ENCODE peak calls at places on chromosomes 3 and 15, in five cellular contexts. One of them, this sample, is unnamed.

GRCh38 chr3:21013566-21013965 is 737.4 kb downstream of the ZNF385D start:
- DNase-seq in NT2/D1: no peak
- DNase-seq in iPS DF 6.9: no peak
- DNase-seq in psoas muscle: no peak
- DNase-seq in CD8-positive, alpha-beta memory T cell: no peak
- DNase-seq in this sample: no peak

GRCh38 chr3:156675744-156676466 is 1.5 kb downstream of the TIPARP start:
- DNase-seq in iPS DF 6.9: no peak
- DNase-seq in psoas muscle: no peak
- DNase-seq in CD8-positive, alpha-beta memory T cell: peak; percentile 33
- DNase-seq in NT2/D1: no peak
- DNase-seq in this sample: no peak

GRCh38 chr3:30428251-30428650 is 178.2 kb upstream of the TGFBR2 start:
- DNase-seq in psoas muscle: no peak
- DNase-seq in iPS DF 6.9: no peak
- DNase-seq in NT2/D1: no peak
- DNase-seq in CD8-positive, alpha-beta memory T cell: no peak
- DNase-seq in this sample: no peak

GRCh38 chr3:138220788-138221187 is 33.7 kb downstream of the ARMC8 start:
- DNase-seq in CD8-positive, alpha-beta memory T cell: no peak
- DNase-seq in psoas muscle: no peak
- DNase-seq in iPS DF 6.9: no peak
- DNase-seq in NT2/D1: no peak
- DNase-seq in this sample: no peak

GRCh38 chr15:45169608-45170480 is 17.9 kb downstream of the SHF start:
- DNase-seq in NT2/D1: no peak
- DNase-seq in psoas muscle: no peak
- DNase-seq in iPS DF 6.9: no peak
- DNase-seq in CD8-positive, alpha-beta memory T cell: no peak
- DNase-seq in this sample: no peak

GRCh38 chr15:39365161-39365560 is 215.7 kb upstream of the THBS1 start:
- DNase-seq in CD8-positive, alpha-beta memory T cell: no peak
- DNase-seq in NT2/D1: no peak
- DNase-seq in iPS DF 6.9: no peak
- DNase-seq in psoas muscle: no peak
- DNase-seq in this sample: no peak

GRCh38 chr3:184361932-184362667 is 590 bp downstream of the POLR2H start:
- DNase-seq in psoas muscle: peak; percentile 71
- DNase-seq in iPS DF 6.9: no peak
- DNase-seq in NT2/D1: peak; percentile 20
- DNase-seq in CD8-positive, alpha-beta memory T cell: peak; percentile 27
- DNase-seq in this sample: peak; percentile 19

GRCh38 chr15:36798366-36798765 is 218.9 kb downstream of the CDIN1 start:
- DNase-seq in psoas muscle: no peak
- DNase-seq in CD8-positive, alpha-beta memory T cell: no peak
- DNase-seq in iPS DF 6.9: no peak
- DNase-seq in NT2/D1: no peak
- DNase-seq in this sample: no peak

GRCh38 chr3:67804089-67804488 is 149.7 kb upstream of the SUCLG2 start:
- DNase-seq in iPS DF 6.9: no peak
- DNase-seq in NT2/D1: no peak
- DNase-seq in CD8-positive, alpha-beta memory T cell: no peak
- DNase-seq in psoas muscle: no peak
- DNase-seq in this sample: no peak

GRCh38 chr3:134267996-134268395 is 17.3 kb upstream of the RYK start:
- DNase-seq in iPS DF 6.9: no peak
- DNase-seq in CD8-positive, alpha-beta memory T cell: no peak
- DNase-seq in psoas muscle: no peak
- DNase-seq in NT2/D1: no peak
- DNase-seq in this sample: no peak

GRCh38 chr15:68114840-68115239 is 60.7 kb downstream of the PIAS1 start:
- DNase-seq in CD8-positive, alpha-beta memory T cell: no peak
- DNase-seq in psoas muscle: no peak
- DNase-seq in iPS DF 6.9: no peak
- DNase-seq in NT2/D1: no peak
- DNase-seq in this sample: no peak

GRCh38 chr15:62569460-62570404 is 404.6 kb upstream of the C2CD4B start:
- DNase-seq in NT2/D1: no peak
- DNase-seq in iPS DF 6.9: no peak
- DNase-seq in psoas muscle: peak; percentile 88
- DNase-seq in CD8-positive, alpha-beta memory T cell: no peak
- DNase-seq in this sample: no peak

GRCh38 chr15:56523521-56523920 is 58.6 kb upstream of the MNS1 start:
- DNase-seq in NT2/D1: no peak
- DNase-seq in CD8-positive, alpha-beta memory T cell: no peak
- DNase-seq in psoas muscle: no peak
- DNase-seq in iPS DF 6.9: no peak
- DNase-seq in this sample: no peak

GRCh38 chr15:94844533-94845390 is 613.4 kb downstream of the MCTP2 start:
- DNase-seq in CD8-positive, alpha-beta memory T cell: no peak
- DNase-seq in iPS DF 6.9: no peak
- DNase-seq in psoas muscle: peak; percentile 80
- DNase-seq in NT2/D1: no peak
- DNase-seq in this sample: no peak

GRCh38 chr3:45541326-45542321 is 52.9 kb upstream of the LIMD1 start:
- DNase-seq in NT2/D1: no peak
- DNase-seq in iPS DF 6.9: no peak
- DNase-seq in psoas muscle: no peak
- DNase-seq in CD8-positive, alpha-beta memory T cell: no peak
- DNase-seq in this sample: no peak

GRCh38 chr15:65980824-65981456 is 111.6 kb downstream of the RAB11A start:
- DNase-seq in iPS DF 6.9: peak; percentile 61
- DNase-seq in CD8-positive, alpha-beta memory T cell: no peak
- DNase-seq in psoas muscle: peak; percentile 63
- DNase-seq in NT2/D1: peak; percentile 72
- DNase-seq in this sample: no peak

GRCh38 chr3:126340081-126340511 is 17.1 kb downstream of the KLF15 start:
- DNase-seq in CD8-positive, alpha-beta memory T cell: no peak
- DNase-seq in NT2/D1: no peak
- DNase-seq in iPS DF 6.9: no peak
- DNase-seq in psoas muscle: peak; percentile 71
- DNase-seq in this sample: no peak

GRCh38 chr15:34951993-34952392 is 17.5 kb downstream of the AQR start:
- DNase-seq in CD8-positive, alpha-beta memory T cell: no peak
- DNase-seq in NT2/D1: no peak
- DNase-seq in iPS DF 6.9: no peak
- DNase-seq in psoas muscle: no peak
- DNase-seq in this sample: no peak

GRCh38 chr3:195450731-195451229 is 8.0 kb upstream of the ACAP2 start:
- DNase-seq in NT2/D1: no peak
- DNase-seq in CD8-positive, alpha-beta memory T cell: no peak
- DNase-seq in psoas muscle: peak; percentile 57
- DNase-seq in iPS DF 6.9: no peak
- DNase-seq in this sample: no peak

GRCh38 chr15:80461370-80462060 is 57.3 kb downstream of the ARNT2 start:
- DNase-seq in CD8-positive, alpha-beta memory T cell: no peak
- DNase-seq in psoas muscle: no peak
- DNase-seq in NT2/D1: no peak
- DNase-seq in iPS DF 6.9: no peak
- DNase-seq in this sample: no peak

GRCh38 chr15:73892446-73893226 is 19.3 kb downstream of the TBC1D21 start:
- DNase-seq in NT2/D1: no peak
- DNase-seq in CD8-positive, alpha-beta memory T cell: no peak
- DNase-seq in psoas muscle: no peak
- DNase-seq in iPS DF 6.9: no peak
- DNase-seq in this sample: no peak

GRCh38 chr15:59115047-59115446 is 10.1 kb downstream of the CCNB2 start:
- DNase-seq in iPS DF 6.9: no peak
- DNase-seq in CD8-positive, alpha-beta memory T cell: no peak
- DNase-seq in NT2/D1: no peak
- DNase-seq in psoas muscle: no peak
- DNase-seq in this sample: no peak

GRCh38 chr3:159806412-159806811 is 182.2 kb upstream of the IL12A start:
- DNase-seq in NT2/D1: no peak
- DNase-seq in psoas muscle: peak; percentile 77
- DNase-seq in iPS DF 6.9: no peak
- DNase-seq in CD8-positive, alpha-beta memory T cell: no peak
- DNase-seq in this sample: no peak

GRCh38 chr3:154598166-154598565 is 168.2 kb upstream of the GPR149 start:
- DNase-seq in CD8-positive, alpha-beta memory T cell: no peak
- DNase-seq in iPS DF 6.9: no peak
- DNase-seq in NT2/D1: no peak
- DNase-seq in psoas muscle: no peak
- DNase-seq in this sample: no peak

GRCh38 chr15:62183130-62183529 is 18.0 kb upstream of the C2CD4B start:
- DNase-seq in NT2/D1: no peak
- DNase-seq in CD8-positive, alpha-beta memory T cell: no peak
- DNase-seq in psoas muscle: no peak
- DNase-seq in iPS DF 6.9: no peak
- DNase-seq in this sample: no peak

GRCh38 chr3:155342344-155342743 is 48.9 kb upstream of the STRIT1 start:
- DNase-seq in NT2/D1: no peak
- DNase-seq in CD8-positive, alpha-beta memory T cell: no peak
- DNase-seq in iPS DF 6.9: no peak
- DNase-seq in psoas muscle: no peak
- DNase-seq in this sample: no peak

GRCh38 chr3:76500746-76501275 is 539.1 kb upstream of the ROBO2 start:
- DNase-seq in NT2/D1: no peak
- DNase-seq in iPS DF 6.9: no peak
- DNase-seq in psoas muscle: no peak
- DNase-seq in CD8-positive, alpha-beta memory T cell: no peak
- DNase-seq in this sample: no peak

GRCh38 chr15:74322558-74323180 is 44.8 kb downstream of the CYP11A1 start:
- DNase-seq in NT2/D1: no peak
- DNase-seq in psoas muscle: peak; percentile 84
- DNase-seq in CD8-positive, alpha-beta memory T cell: peak; percentile 31
- DNase-seq in iPS DF 6.9: no peak
- DNase-seq in this sample: peak; percentile 34

GRCh38 chr15:34818531-34818930 is 23.2 kb upstream of the ACTC1 start:
- DNase-seq in NT2/D1: no peak
- DNase-seq in psoas muscle: no peak
- DNase-seq in iPS DF 6.9: no peak
- DNase-seq in CD8-positive, alpha-beta memory T cell: no peak
- DNase-seq in this sample: no peak

DNA sequence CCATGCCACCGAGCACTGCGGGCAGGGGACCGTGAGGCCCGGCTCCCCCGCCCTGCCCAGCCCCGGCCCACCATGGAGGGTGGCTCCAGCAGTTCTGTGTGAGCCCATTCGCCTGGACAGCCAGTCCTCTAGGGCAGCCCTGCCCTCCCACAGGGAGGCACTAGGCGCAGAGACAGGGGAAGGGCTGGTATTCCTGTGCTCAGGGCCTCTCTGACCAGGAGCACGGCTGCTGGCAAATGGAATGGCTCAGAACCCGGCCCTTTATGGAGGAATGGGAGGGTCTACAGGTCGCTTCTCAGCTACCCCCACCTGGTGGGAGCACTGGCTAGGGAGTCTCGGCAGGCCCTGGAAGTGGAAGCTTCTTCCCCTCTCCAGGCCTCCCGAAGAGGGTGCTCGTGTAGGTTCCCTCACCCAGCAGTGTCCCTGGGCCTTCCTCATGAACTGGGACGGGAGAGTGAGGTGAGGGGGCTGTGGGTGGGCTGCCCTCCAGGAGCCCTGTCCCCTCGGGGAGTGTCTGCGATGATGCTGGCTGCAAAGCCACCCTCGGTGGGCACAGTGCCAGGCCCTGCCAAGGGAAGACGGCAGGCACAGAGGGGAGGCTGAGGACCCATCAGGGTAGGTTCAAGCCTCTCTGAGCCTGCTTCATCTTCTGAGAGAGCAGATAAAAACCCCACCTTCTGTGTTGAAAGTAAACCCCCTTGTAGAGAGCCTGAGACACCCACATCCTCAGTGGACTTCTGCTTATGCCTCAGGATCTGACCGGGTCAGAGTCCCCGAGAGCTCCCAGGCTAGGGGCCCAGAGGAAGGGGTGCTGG is 1.5 kb downstream of the MELTF start:
- DNase-seq in CD8-positive, alpha-beta memory T cell: no peak
- DNase-seq in NT2/D1: no peak
- DNase-seq in psoas muscle: no peak
- DNase-seq in iPS DF 6.9: no peak
- DNase-seq in this sample: no peak
- H3K9me3 ChIP-seq in CD8-positive, alpha-beta memory T cell: no peaks in the 10 kb centered on the region
- H3K9me3 ChIP-seq in NT2/D1: no peaks in the 10 kb centered on the region
- H3K9me3 ChIP-seq in psoas muscle: no peaks in the 10 kb centered on the region
- H3K9me3 ChIP-seq in iPS DF 6.9: no peaks in the 10 kb centered on the region
- H3K9me3 ChIP-seq in this sample: no peaks in the 10 kb centered on the region

DNA sequence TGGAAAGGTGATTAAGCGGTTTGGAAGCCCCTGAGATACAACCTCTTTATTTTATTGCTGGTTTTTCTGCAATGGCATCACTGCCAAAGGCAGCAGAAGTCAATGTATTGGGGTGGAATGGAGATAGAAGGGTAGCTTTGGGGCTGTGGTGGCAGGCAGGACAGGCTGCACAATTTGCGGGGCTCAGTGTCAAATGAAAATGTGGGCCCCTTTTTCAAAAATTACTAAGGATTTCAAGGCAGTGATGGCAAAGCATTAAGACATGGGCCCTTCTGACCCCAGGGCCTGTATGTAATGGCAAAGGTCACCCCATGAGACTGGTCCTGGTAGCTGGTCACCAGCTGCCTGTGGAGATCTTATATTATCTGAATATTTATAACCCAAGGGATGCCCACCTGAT is 29.3 kb upstream of the GALNT15 start:
- DNase-seq in NT2/D1: no peak
- DNase-seq in psoas muscle: no peak
- DNase-seq in iPS DF 6.9: no peak
- DNase-seq in CD8-positive, alpha-beta memory T cell: no peak
- DNase-seq in this sample: no peak
- H3K9me3 ChIP-seq in NT2/D1: peaks cover 35% of the 10 kb centered on the region
- H3K9me3 ChIP-seq in psoas muscle: peaks cover 3% of the 10 kb centered on the region
- H3K9me3 ChIP-seq in iPS DF 6.9: peaks cover 2% of the 10 kb centered on the region
- H3K9me3 ChIP-seq in CD8-positive, alpha-beta memory T cell: no peaks in the 10 kb centered on the region
- H3K9me3 ChIP-seq in this sample: no peaks in the 10 kb centered on the region

DNA sequence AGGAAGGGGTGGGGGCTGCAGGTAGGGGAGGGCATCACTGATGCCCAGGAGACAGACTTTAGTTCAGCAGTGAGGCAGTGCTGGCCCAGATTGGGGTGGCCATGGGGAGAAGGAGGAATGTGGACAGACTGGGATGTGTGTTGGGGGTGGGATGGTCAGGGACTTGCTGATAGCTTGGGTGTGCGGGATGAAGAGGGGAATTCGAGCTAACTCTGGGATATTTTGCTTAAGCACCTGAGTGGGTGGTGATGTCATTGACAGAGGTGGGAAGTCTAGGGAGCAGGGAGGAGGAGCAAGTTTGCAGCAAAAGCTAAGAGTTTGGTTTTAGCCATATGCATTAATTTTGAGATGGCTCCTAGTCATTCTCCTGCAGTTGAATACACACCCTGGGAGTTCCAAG is 207.5 kb downstream of the RPLP1 start:
- DNase-seq in iPS DF 6.9: no peak
- DNase-seq in CD8-positive, alpha-beta memory T cell: no peak
- DNase-seq in psoas muscle: no peak
- DNase-seq in NT2/D1: no peak
- DNase-seq in this sample: no peak
- H3K9me3 ChIP-seq in iPS DF 6.9: no peaks in the 10 kb centered on the region
- H3K9me3 ChIP-seq in CD8-positive, alpha-beta memory T cell: no peaks in the 10 kb centered on the region
- H3K9me3 ChIP-seq in psoas muscle: no peaks in the 10 kb centered on the region
- H3K9me3 ChIP-seq in NT2/D1: no peaks in the 10 kb centered on the region
- H3K9me3 ChIP-seq in this sample: no peaks in the 10 kb centered on the region

DNA sequence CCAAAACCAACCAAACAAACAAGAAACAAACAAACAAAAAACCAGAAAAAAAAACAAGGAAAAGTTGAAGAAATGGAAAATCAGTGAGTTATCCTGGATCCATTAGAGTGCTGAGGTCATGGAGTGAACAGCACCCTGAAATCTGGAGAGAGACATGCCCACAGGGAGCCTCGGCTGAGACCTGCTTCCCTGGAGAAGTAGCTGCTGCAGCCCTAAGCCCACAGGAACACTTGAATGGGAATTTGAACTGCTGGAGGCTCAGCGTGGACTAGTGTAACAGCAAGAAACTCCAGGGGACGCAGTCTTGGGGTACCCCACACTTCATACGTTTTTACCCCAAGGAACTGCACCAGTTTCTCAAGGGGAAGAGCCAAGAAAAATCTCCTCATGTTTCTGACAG is 144.1 kb upstream of the UBE3A start:
- DNase-seq in NT2/D1: no peak
- DNase-seq in CD8-positive, alpha-beta memory T cell: no peak
- DNase-seq in iPS DF 6.9: no peak
- DNase-seq in psoas muscle: no peak
- DNase-seq in this sample: no peak
- H3K9me3 ChIP-seq in NT2/D1: peaks cover 6% of the 10 kb centered on the region
- H3K9me3 ChIP-seq in CD8-positive, alpha-beta memory T cell: no peaks in the 10 kb centered on the region
- H3K9me3 ChIP-seq in iPS DF 6.9: no peaks in the 10 kb centered on the region
- H3K9me3 ChIP-seq in psoas muscle: no peaks in the 10 kb centered on the region
- H3K9me3 ChIP-seq in this sample: no peaks in the 10 kb centered on the region